ENCODE peak calls at places on chromosome 2, in seven cellular contexts. O is pancreas, M is ascending aorta, Q is A549, I is uterus, N is colonic mucosa, U is tibial artery. Y is an unnamed sample. For H3K9me3, the result is how much of the 10 kb centered on the place peaks cover.

GRCh38 chr2:172438741-172439508 is 11.5 kb downstream of the ITGA6 start:
- DNase-seq in O (no peak), M (no peak), Q (peak), I (no peak), N (peak), U (no peak), Y (no peak)

GRCh38 chr2:21050164-21050563 is 6.3 kb upstream of the APOB start:
- DNase-seq in O (no peak), M (no peak), Q (no peak), I (no peak), N (no peak), U (no peak), Y (no peak)

GRCh38 chr2:118224144-118224887 is 136.0 kb downstream of the INSIG2 start:
- DNase-seq in O (no peak), M (no peak), Q (no peak), I (no peak), N (peak), U (no peak), Y (peak)

GRCh38 chr2:175293776-175294175 is 112.3 kb upstream of the ATP5MC3 start:
- DNase-seq in O (no peak), M (no peak), Q (no peak), I (no peak), N (no peak), U (no peak), Y (no peak)

GRCh38 chr2:153477096-153477555 is 1.4 kb downstream of the RPRM start:
- DNase-seq in O (no peak), M (no peak), Q (no peak), I (peak), N (no peak), U (peak), Y (peak)

GRCh38 chr2:162382283-162382682 is 38.4 kb downstream of the GCA start:
- DNase-seq in O (no peak), M (no peak), Q (no peak), I (no peak), N (no peak), U (no peak), Y (no peak)

GRCh38 chr2:49278141-49278540 is 123.8 kb upstream of the FSHR start:
- DNase-seq in O (no peak), M (no peak), Q (no peak), I (no peak), N (no peak), U (no peak), Y (no peak)

GRCh38 chr2:123093199-123093598 is 931.9 kb upstream of the CNTNAP5 start:
- DNase-seq in O (no peak), M (no peak), Q (no peak), I (no peak), N (no peak), U (no peak), Y (no peak)

GRCh38 chr2:55743583-55743982 is 49.9 kb upstream of the PNPT1 start:
- DNase-seq in O (no peak), M (no peak), Q (no peak), I (no peak), N (no peak), U (no peak), Y (no peak)

GRCh38 chr2:128310761-128311160 is 7.9 kb downstream of the HS6ST1 start:
- DNase-seq in O (peak), M (no peak), Q (no peak), I (no peak), N (peak), U (peak), Y (no peak)

GRCh38 chr2:60565472-60565871 is 12.0 kb upstream of the BCL11A start:
- DNase-seq in O (no peak), M (no peak), Q (peak), I (no peak), N (peak), U (no peak), Y (no peak)

GRCh38 chr2:27989149-27989548 is 98.6 kb downstream of the BABAM2 start:
- DNase-seq in O (no peak), M (no peak), Q (peak), I (no peak), N (no peak), U (no peak), Y (no peak)

GRCh38 chr2:36965751-36966369 is 476 bp downstream of the STRN start:
- DNase-seq in O (no peak), M (no peak), Q (peak), I (no peak), N (peak), U (peak), Y (no peak)

GRCh38 chr2:95333888-95334338 is 36.8 kb downstream of the KCNIP3 start:
- DNase-seq in O (peak), M (no peak), Q (no peak), I (peak), N (no peak), U (no peak), Y (no peak)

GRCh38 chr2:111663471-111663951 is 220.5 kb downstream of the ANAPC1 start:
- DNase-seq in O (no peak), M (no peak), Q (no peak), I (no peak), N (peak), U (no peak), Y (no peak)

GRCh38 chr2:147061269-147061668 is 783.6 kb upstream of the ACVR2A start:
- DNase-seq in O (no peak), M (no peak), Q (no peak), I (no peak), N (no peak), U (no peak), Y (no peak)

GRCh38 chr2:187008111-187008510 is 159.1 kb upstream of the ZSWIM2 start:
- DNase-seq in O (no peak), M (no peak), Q (no peak), I (no peak), N (no peak), U (no peak), Y (no peak)

GRCh38 chr2:151153601-151154000 is 108.1 kb downstream of the RBM43 start:
- DNase-seq in O (no peak), M (no peak), Q (no peak), I (no peak), N (no peak), U (no peak), Y (no peak)

GRCh38 chr2:41785623-41786022 is 262.2 kb upstream of the PKDCC start:
- DNase-seq in O (no peak), M (no peak), Q (no peak), I (no peak), N (no peak), U (no peak), Y (no peak)

GRCh38 chr2:86337235-86338099 is at the start of gene REEP1:
- DNase-seq in O (peak), M (no peak), Q (no peak), I (no peak), N (no peak), U (no peak), Y (no peak)

GRCh38 chr2:192060161-192060560 is 134.6 kb downstream of the TMEFF2 start:
- DNase-seq in O (no peak), M (no peak), Q (no peak), I (no peak), N (no peak), U (no peak), Y (no peak)

GRCh38 chr2:215522237-215522636 is 86.4 kb upstream of the FN1 start:
- DNase-seq in O (no peak), M (no peak), Q (no peak), I (no peak), N (no peak), U (no peak), Y (no peak)

GRCh38 chr2:230925879-230926765 is 1.1 kb upstream of the GPR55 start:
- DNase-seq in O (no peak), M (no peak), Q (peak), I (no peak), N (no peak), U (peak), Y (no peak)

GRCh38 chr2:240916571-240917008 is 10.5 kb downstream of the CROCC2 start:
- DNase-seq in O (peak), M (peak), Q (peak), I (peak), N (no peak), U (peak), Y (peak)

GRCh38 chr2:189142893-189143759 is 36.4 kb downstream of the COL5A2 start:
- DNase-seq in O (peak), M (no peak), Q (peak), I (no peak), N (peak), U (no peak), Y (no peak)

GRCh38 chr2:238904716-238905115 is 56.8 kb downstream of the TWIST2 start:
- DNase-seq in O (no peak), M (no peak), Q (no peak), I (no peak), N (no peak), U (no peak), Y (no peak)

GRCh38 chr2:238902285-238902684 is 54.4 kb downstream of the TWIST2 start:
- DNase-seq in O (no peak), M (no peak), Q (no peak), I (no peak), N (no peak), U (no peak), Y (no peak)

GRCh38 chr2:238904177-238904576 is 56.3 kb downstream of the TWIST2 start:
- DNase-seq in O (no peak), M (no peak), Q (no peak), I (no peak), N (no peak), U (no peak), Y (no peak)

GRCh38 chr2:238901461-238902057 is 53.7 kb downstream of the TWIST2 start:
- DNase-seq in O (no peak), M (no peak), Q (no peak), I (no peak), N (no peak), U (no peak), Y (no peak)

DNA sequence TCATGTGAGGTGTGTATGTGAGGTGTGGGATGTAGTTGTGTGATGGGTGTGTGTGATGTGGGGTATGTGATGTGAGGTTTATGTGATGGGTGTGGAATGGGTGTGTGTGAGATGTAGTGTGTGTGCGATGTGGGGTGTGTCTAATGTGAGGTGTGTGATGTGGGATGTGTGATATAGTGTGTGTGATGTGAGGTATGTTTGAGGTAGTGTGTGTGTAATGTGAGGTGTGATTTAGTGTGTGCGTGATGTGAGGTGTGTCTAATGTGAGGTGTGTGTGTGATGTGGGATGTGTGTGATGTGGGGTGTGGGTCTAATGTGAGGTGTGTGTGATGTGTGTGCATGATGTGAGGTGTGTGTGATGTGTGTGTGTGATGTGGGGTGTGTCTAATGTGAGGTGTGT is 55.3 kb downstream of the TWIST2 start:
- DNase-seq in O (no peak), M (no peak), Q (no peak), I (no peak), N (no peak), U (no peak), Y (no peak)
- H3K9me3 ChIP-seq in O (under half), M (under half), Q (under half), I (under half), N (under half), U (under half), Y (under half)

DNA sequence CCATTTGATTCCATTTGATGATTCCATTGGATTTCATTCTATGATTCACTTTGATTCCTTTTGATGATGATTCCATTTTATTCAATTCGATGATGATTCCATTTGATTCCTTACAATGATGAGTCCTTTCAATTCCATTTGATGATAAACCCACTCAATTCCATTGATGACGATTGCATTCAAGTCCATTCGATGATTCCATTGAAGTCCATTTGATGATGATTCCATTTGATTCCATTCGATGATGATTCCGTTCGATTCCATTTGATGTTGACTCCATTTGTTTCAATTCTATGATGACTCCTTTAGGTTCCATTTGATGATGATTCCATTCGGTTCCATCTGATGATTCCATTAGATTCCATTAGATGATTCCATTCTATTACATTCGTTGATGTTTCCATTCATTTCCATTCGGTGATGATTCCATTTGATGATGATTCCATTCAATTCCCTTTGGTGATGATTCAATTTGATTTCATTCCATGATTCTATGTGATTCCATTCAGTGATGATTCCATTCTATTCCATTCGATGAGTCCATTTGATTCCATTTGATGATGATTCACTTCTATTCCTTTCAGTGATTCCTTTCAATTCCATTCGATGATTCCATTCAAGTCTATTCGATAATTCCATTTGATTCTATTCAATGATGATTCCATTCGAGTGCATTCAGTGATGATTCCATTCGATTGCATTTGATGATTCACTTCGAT is 1106.0 kb downstream of the RPIA start:
- DNase-seq in O (no peak), M (no peak), Q (no peak), I (no peak), N (no peak), U (no peak), Y (no peak)
- H3K9me3 ChIP-seq in O (under half), M (under half), Q (under half), I (under half), N (under half), U (half or more), Y (under half)

DNA sequence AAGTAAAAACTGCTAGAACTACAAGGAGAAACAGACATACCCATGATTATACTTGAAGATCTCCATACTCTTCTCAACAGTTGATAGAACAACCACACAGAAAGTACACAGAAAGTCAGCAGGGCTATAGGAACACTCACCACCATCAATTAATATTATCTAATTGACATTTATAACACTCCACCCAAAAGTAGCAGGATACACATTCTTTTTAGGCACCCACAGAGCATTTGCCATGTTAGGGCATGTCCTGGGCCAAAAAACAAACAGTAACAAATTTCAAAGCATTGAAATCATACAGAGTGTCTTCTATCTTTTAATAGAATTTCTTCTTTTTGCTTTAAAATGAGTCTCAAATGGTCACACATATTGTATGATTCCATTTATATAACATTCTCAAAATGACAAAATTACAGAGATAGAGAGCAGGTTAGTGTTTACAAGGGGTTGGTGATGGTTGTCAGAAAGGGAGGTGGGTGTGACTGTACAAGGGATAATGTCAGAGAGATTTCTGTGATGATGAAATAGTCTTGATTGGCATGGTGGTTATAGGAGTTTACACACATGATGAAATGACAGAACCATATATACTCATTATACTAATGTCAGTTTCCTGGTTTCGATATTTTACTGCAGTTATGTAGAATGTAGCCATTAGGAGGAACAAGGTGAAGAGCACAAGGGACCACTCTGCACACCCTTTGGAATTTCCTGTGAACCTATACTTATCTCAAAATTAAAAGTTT is 82.8 kb downstream of the NCK2 start:
- DNase-seq in O (no peak), M (no peak), Q (no peak), I (no peak), N (no peak), U (no peak), Y (no peak)
- H3K9me3 ChIP-seq in O (under half), M (under half), Q (under half), I (under half), N (under half), U (under half), Y (under half)

GRCh38 chr2:228527481-228527880 is 346.0 kb upstream of the SPHKAP start:
- DNase-seq in O (no peak), M (no peak), Q (no peak), I (no peak), N (no peak), U (no peak), Y (no peak)

GRCh38 chr2:228535396-228535795 is 353.9 kb upstream of the SPHKAP start:
- DNase-seq in O (no peak), M (no peak), Q (peak), I (no peak), N (no peak), U (no peak), Y (no peak)

GRCh38 chr2:228532233-228532632 is 350.7 kb upstream of the SPHKAP start:
- DNase-seq in O (no peak), M (no peak), Q (no peak), I (no peak), N (no peak), U (no peak), Y (no peak)

GRCh38 chr2:228533156-228533555 is 351.7 kb upstream of the SPHKAP start:
- DNase-seq in O (no peak), M (no peak), Q (no peak), I (no peak), N (no peak), U (no peak), Y (no peak)
- H3K9me3 ChIP-seq in O (under half), M (under half), Q (under half), I (under half), N (under half), U (under half), Y (under half)

GRCh38 chr2:56806924-56807323 is 623.1 kb downstream of the CCDC85A start:
- DNase-seq in O (no peak), M (no peak), Q (peak), I (no peak), N (no peak), U (no peak), Y (no peak)
- H3K9me3 ChIP-seq in O (under half), M (under half), Q (under half), I (under half), N (under half), U (under half), Y (under half)

GRCh38 chr2:87401726-87402345 is 346.1 kb upstream of the PLGLB2 start:
- DNase-seq in O (no peak), M (no peak), Q (no peak), I (no peak), N (no peak), U (no peak), Y (no peak)

GRCh38 chr2:87403893-87404175 is 344.1 kb upstream of the PLGLB2 start:
- DNase-seq in O (no peak), M (no peak), Q (no peak), I (no peak), N (no peak), U (no peak), Y (no peak)
- H3K9me3 ChIP-seq in O (under half), M (under half), Q (under half), I (under half), N (under half), U (under half), Y (under half)

GRCh38 chr2:217138284-217138683 is 278.4 kb upstream of the TNP1 start:
- DNase-seq in O (no peak), M (no peak), Q (no peak), I (no peak), N (no peak), U (no peak), Y (no peak)

GRCh38 chr2:217147751-217148318 is 288.0 kb upstream of the TNP1 start:
- DNase-seq in O (no peak), M (no peak), Q (no peak), I (no peak), N (no peak), U (no peak), Y (no peak)

GRCh38 chr2:217142649-217143266 is 282.9 kb upstream of the TNP1 start:
- DNase-seq in O (peak), M (no peak), Q (peak), I (no peak), N (peak), U (no peak), Y (no peak)
- H3K9me3 ChIP-seq in O (under half), M (under half), Q (under half), I (under half), N (under half), U (under half), Y (under half)

GRCh38 chr2:89818873-89819272 is 1127.4 kb downstream of the RPIA start:
- DNase-seq in O (no peak), M (no peak), Q (no peak), I (no peak), N (no peak), U (no peak), Y (no peak)
- H3K9me3 ChIP-seq in O (under half), M (under half), Q (under half), I (under half), N (under half), U (half or more), Y (under half)

DNA sequence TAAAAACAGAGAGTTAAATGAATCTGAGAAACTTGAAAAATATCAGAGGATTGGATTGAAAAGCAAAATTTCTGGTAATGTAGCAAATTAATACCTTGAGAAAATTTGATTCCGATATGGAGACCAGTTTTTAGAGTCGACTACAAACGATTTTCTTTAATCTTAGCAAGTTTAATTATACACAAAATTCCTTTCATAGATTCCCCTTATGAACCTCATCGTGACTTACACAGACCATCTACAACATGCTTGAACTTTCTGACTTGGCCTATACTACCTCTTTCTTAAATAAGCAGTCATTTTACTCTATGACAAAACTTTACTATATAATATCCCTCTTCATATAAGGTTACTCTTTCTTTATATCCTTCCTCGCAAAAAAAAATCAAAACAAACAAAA is 769.6 kb upstream of the CRIM1 start:
- DNase-seq in O (no peak), M (no peak), Q (peak), I (no peak), N (no peak), U (no peak), Y (no peak)
- H3K9me3 ChIP-seq in O (under half), M (under half), Q (under half), I (under half), N (under half), U (under half), Y (under half)

DNA sequence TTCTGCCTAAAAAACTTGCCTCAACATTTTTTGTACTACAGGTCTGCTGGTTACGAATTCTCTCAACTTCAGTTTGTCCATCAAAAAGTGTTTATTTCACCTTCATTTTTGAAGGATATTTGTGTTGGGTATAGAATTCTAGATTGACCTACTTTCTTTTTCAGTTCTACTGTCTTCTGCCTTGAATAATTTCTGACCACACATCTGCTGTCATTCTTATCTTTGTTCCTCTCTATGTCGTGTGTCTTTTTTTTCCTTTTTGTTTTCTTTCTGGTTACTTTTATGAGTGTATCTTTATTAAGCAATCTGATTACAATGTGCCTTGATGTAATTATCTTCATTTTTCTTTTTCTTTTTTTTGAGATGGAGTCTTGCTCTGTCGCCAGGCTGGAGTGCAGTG is 25.3 kb downstream of the ADCY3 start:
- DNase-seq in O (no peak), M (no peak), Q (peak), I (no peak), N (no peak), U (no peak), Y (no peak)
- H3K9me3 ChIP-seq in O (under half), M (under half), Q (half or more), I (under half), N (under half), U (under half), Y (under half)

Y was measured in ovary.